ENCODE peak calls at places on chromosomes 11 and 22, in eight cellular contexts. One of them, this sample, is unnamed.

GRCh38 chr11:93271596-93271995 is 58.9 kb upstream of the DEUP1 start:
- DNase-seq in body of pancreas: no peak
- DNase-seq in nephron progenitor cell: no peak
- DNase-seq in T-helper 2 cell: no peak
- DNase-seq in stimulated activated CD8-positive, alpha-beta memory T cell treated with anti-CD3 and anti-CD28 coated beads, Interleukin-4, amount 100 ng/mL, for 1 hour: no peak
- DNase-seq in A549: no peak
- DNase-seq in mesothelial cell of epicardium: no peak
- DNase-seq in activated T-helper 9 cell treated with anti-CD3 and anti-CD28 coated beads, Interleukin-2, amount 50 U/mL, for 16 hours: no peak
- DNase-seq in this sample: no peak

GRCh38 chr11:94674005-94674491 is 94.1 kb upstream of the AMOTL1 start:
- DNase-seq in body of pancreas: no peak
- DNase-seq in nephron progenitor cell: no peak
- DNase-seq in T-helper 2 cell: no peak
- DNase-seq in stimulated activated CD8-positive, alpha-beta memory T cell treated with anti-CD3 and anti-CD28 coated beads, Interleukin-4, amount 100 ng/mL, for 1 hour: no peak
- DNase-seq in A549: no peak
- DNase-seq in mesothelial cell of epicardium: no peak
- DNase-seq in activated T-helper 9 cell treated with anti-CD3 and anti-CD28 coated beads, Interleukin-2, amount 50 U/mL, for 16 hours: no peak
- DNase-seq in this sample: no peak

GRCh38 chr11:100632970-100633452 is 54.1 kb upstream of the ARHGAP42 start:
- DNase-seq in body of pancreas: peak; percentile 63
- DNase-seq in nephron progenitor cell: no peak
- DNase-seq in T-helper 2 cell: no peak
- DNase-seq in stimulated activated CD8-positive, alpha-beta memory T cell treated with anti-CD3 and anti-CD28 coated beads, Interleukin-4, amount 100 ng/mL, for 1 hour: no peak
- DNase-seq in A549: no peak
- DNase-seq in mesothelial cell of epicardium: peak; percentile 67
- DNase-seq in activated T-helper 9 cell treated with anti-CD3 and anti-CD28 coated beads, Interleukin-2, amount 50 U/mL, for 16 hours: no peak
- DNase-seq in this sample: no peak

GRCh38 chr22:30718491-30718890 is 23.8 kb downstream of the OSBP2 start:
- DNase-seq in body of pancreas: no peak
- DNase-seq in nephron progenitor cell: no peak
- DNase-seq in T-helper 2 cell: no peak
- DNase-seq in stimulated activated CD8-positive, alpha-beta memory T cell treated with anti-CD3 and anti-CD28 coated beads, Interleukin-4, amount 100 ng/mL, for 1 hour: no peak
- DNase-seq in A549: no peak
- DNase-seq in mesothelial cell of epicardium: no peak
- DNase-seq in activated T-helper 9 cell treated with anti-CD3 and anti-CD28 coated beads, Interleukin-2, amount 50 U/mL, for 16 hours: no peak
- DNase-seq in this sample: no peak

GRCh38 chr11:64864473-64865285 is 13.7 kb downstream of the EHD1 start:
- DNase-seq in body of pancreas: peak; percentile 48
- DNase-seq in nephron progenitor cell: no peak
- DNase-seq in T-helper 2 cell: peak; percentile 53
- DNase-seq in stimulated activated CD8-positive, alpha-beta memory T cell treated with anti-CD3 and anti-CD28 coated beads, Interleukin-4, amount 100 ng/mL, for 1 hour: no peak
- DNase-seq in A549: no peak
- DNase-seq in mesothelial cell of epicardium: no peak
- DNase-seq in activated T-helper 9 cell treated with anti-CD3 and anti-CD28 coated beads, Interleukin-2, amount 50 U/mL, for 16 hours: no peak
- DNase-seq in this sample: peak; percentile 89

GRCh38 chr22:48254311-48254873 is 1491.9 kb downstream of the TBC1D22A start:
- DNase-seq in body of pancreas: no peak
- DNase-seq in nephron progenitor cell: no peak
- DNase-seq in T-helper 2 cell: no peak
- DNase-seq in stimulated activated CD8-positive, alpha-beta memory T cell treated with anti-CD3 and anti-CD28 coated beads, Interleukin-4, amount 100 ng/mL, for 1 hour: no peak
- DNase-seq in A549: no peak
- DNase-seq in mesothelial cell of epicardium: no peak
- DNase-seq in activated T-helper 9 cell treated with anti-CD3 and anti-CD28 coated beads, Interleukin-2, amount 50 U/mL, for 16 hours: no peak
- DNase-seq in this sample: no peak

GRCh38 chr11:69440876-69441275 is 40.6 kb upstream of the LINC01488 start:
- DNase-seq in body of pancreas: no peak
- DNase-seq in nephron progenitor cell: no peak
- DNase-seq in T-helper 2 cell: no peak
- DNase-seq in stimulated activated CD8-positive, alpha-beta memory T cell treated with anti-CD3 and anti-CD28 coated beads, Interleukin-4, amount 100 ng/mL, for 1 hour: no peak
- DNase-seq in A549: no peak
- DNase-seq in mesothelial cell of epicardium: no peak
- DNase-seq in activated T-helper 9 cell treated with anti-CD3 and anti-CD28 coated beads, Interleukin-2, amount 50 U/mL, for 16 hours: no peak
- DNase-seq in this sample: no peak

GRCh38 chr11:911890-912219 is 1.2 kb upstream of the CHID1 start:
- DNase-seq in body of pancreas: no peak
- DNase-seq in nephron progenitor cell: no peak
- DNase-seq in T-helper 2 cell: no peak
- DNase-seq in stimulated activated CD8-positive, alpha-beta memory T cell treated with anti-CD3 and anti-CD28 coated beads, Interleukin-4, amount 100 ng/mL, for 1 hour: no peak
- DNase-seq in A549: no peak
- DNase-seq in mesothelial cell of epicardium: no peak
- DNase-seq in activated T-helper 9 cell treated with anti-CD3 and anti-CD28 coated beads, Interleukin-2, amount 50 U/mL, for 16 hours: no peak
- DNase-seq in this sample: no peak

GRCh38 chr22:24592846-24593809 is at the start of gene LRRC75B:
- DNase-seq in body of pancreas: peak; percentile 90
- DNase-seq in nephron progenitor cell: peak; percentile 89
- DNase-seq in T-helper 2 cell: no peak
- DNase-seq in stimulated activated CD8-positive, alpha-beta memory T cell treated with anti-CD3 and anti-CD28 coated beads, Interleukin-4, amount 100 ng/mL, for 1 hour: no peak
- DNase-seq in A549: peak; percentile 80
- DNase-seq in mesothelial cell of epicardium: peak; percentile 82
- DNase-seq in activated T-helper 9 cell treated with anti-CD3 and anti-CD28 coated beads, Interleukin-2, amount 50 U/mL, for 16 hours: no peak
- DNase-seq in this sample: peak; percentile 53

GRCh38 chr11:123062892-123063395 is 1.0 kb upstream of the HSPA8 start:
- DNase-seq in body of pancreas: no peak
- DNase-seq in nephron progenitor cell: no peak
- DNase-seq in T-helper 2 cell: no peak
- DNase-seq in stimulated activated CD8-positive, alpha-beta memory T cell treated with anti-CD3 and anti-CD28 coated beads, Interleukin-4, amount 100 ng/mL, for 1 hour: no peak
- DNase-seq in A549: no peak
- DNase-seq in mesothelial cell of epicardium: no peak
- DNase-seq in activated T-helper 9 cell treated with anti-CD3 and anti-CD28 coated beads, Interleukin-2, amount 50 U/mL, for 16 hours: no peak
- DNase-seq in this sample: no peak

GRCh38 chr11:27563201-27563600 is 56.6 kb upstream of the LIN7C start:
- DNase-seq in body of pancreas: no peak
- DNase-seq in nephron progenitor cell: no peak
- DNase-seq in T-helper 2 cell: no peak
- DNase-seq in stimulated activated CD8-positive, alpha-beta memory T cell treated with anti-CD3 and anti-CD28 coated beads, Interleukin-4, amount 100 ng/mL, for 1 hour: no peak
- DNase-seq in A549: no peak
- DNase-seq in mesothelial cell of epicardium: no peak
- DNase-seq in activated T-helper 9 cell treated with anti-CD3 and anti-CD28 coated beads, Interleukin-2, amount 50 U/mL, for 16 hours: no peak
- DNase-seq in this sample: no peak

GRCh38 chr11:127000291-127000968 is at the start of gene KIRREL3:
- DNase-seq in body of pancreas: no peak
- DNase-seq in nephron progenitor cell: peak; percentile 64
- DNase-seq in T-helper 2 cell: no peak
- DNase-seq in stimulated activated CD8-positive, alpha-beta memory T cell treated with anti-CD3 and anti-CD28 coated beads, Interleukin-4, amount 100 ng/mL, for 1 hour: no peak
- DNase-seq in A549: peak; percentile 58
- DNase-seq in mesothelial cell of epicardium: peak; percentile 45
- DNase-seq in activated T-helper 9 cell treated with anti-CD3 and anti-CD28 coated beads, Interleukin-2, amount 50 U/mL, for 16 hours: no peak
- DNase-seq in this sample: no peak

GRCh38 chr11:102495161-102496042 is 35.1 kb downstream of the MMP7 start:
- DNase-seq in body of pancreas: peak; percentile 63
- DNase-seq in nephron progenitor cell: peak; percentile 35
- DNase-seq in T-helper 2 cell: no peak
- DNase-seq in stimulated activated CD8-positive, alpha-beta memory T cell treated with anti-CD3 and anti-CD28 coated beads, Interleukin-4, amount 100 ng/mL, for 1 hour: no peak
- DNase-seq in A549: peak; percentile 41
- DNase-seq in mesothelial cell of epicardium: no peak
- DNase-seq in activated T-helper 9 cell treated with anti-CD3 and anti-CD28 coated beads, Interleukin-2, amount 50 U/mL, for 16 hours: no peak
- DNase-seq in this sample: peak; percentile 51

GRCh38 chr11:38274031-38274430 is 1676.0 kb upstream of the RAG2 start:
- DNase-seq in body of pancreas: no peak
- DNase-seq in nephron progenitor cell: no peak
- DNase-seq in T-helper 2 cell: no peak
- DNase-seq in stimulated activated CD8-positive, alpha-beta memory T cell treated with anti-CD3 and anti-CD28 coated beads, Interleukin-4, amount 100 ng/mL, for 1 hour: no peak
- DNase-seq in A549: no peak
- DNase-seq in mesothelial cell of epicardium: no peak
- DNase-seq in activated T-helper 9 cell treated with anti-CD3 and anti-CD28 coated beads, Interleukin-2, amount 50 U/mL, for 16 hours: no peak
- DNase-seq in this sample: no peak

GRCh38 chr22:46569848-46570695 is 32.7 kb upstream of the CELSR1 start:
- DNase-seq in body of pancreas: no peak
- DNase-seq in nephron progenitor cell: no peak
- DNase-seq in T-helper 2 cell: no peak
- DNase-seq in stimulated activated CD8-positive, alpha-beta memory T cell treated with anti-CD3 and anti-CD28 coated beads, Interleukin-4, amount 100 ng/mL, for 1 hour: no peak
- DNase-seq in A549: no peak
- DNase-seq in mesothelial cell of epicardium: no peak
- DNase-seq in activated T-helper 9 cell treated with anti-CD3 and anti-CD28 coated beads, Interleukin-2, amount 50 U/mL, for 16 hours: no peak
- DNase-seq in this sample: no peak